ENCODE peak calls at places on chromosomes 4 and X, in four cellular contexts. K is kidney, O is transverse colon, T is lower leg skin. F is an unnamed sample.
A peak's percentile ranks its signal among the peaks of the same experiment; 100 is the strongest.

GRCh38 chr4:47741200-47741599 is 96.7 kb downstream of the CORIN start:
- DNase-seq in K (no peak), O (no peak), T (no peak), F (peak; percentile 82)

GRCh38 chrX:77426811-77427210 is 20.4 kb upstream of the FGF16 start:
- DNase-seq in K (no peak), O (no peak), T (no peak), F (peak; percentile 68)

GRCh38 chr4:74125072-74125471 is 26.1 kb upstream of the CXCL2 start:
- DNase-seq in K (no peak), O (no peak), T (no peak), F (no peak)

GRCh38 chrX:137072396-137072795 is 38.6 kb upstream of the GPR101 start:
- DNase-seq in K (no peak), O (no peak), T (no peak), F (no peak)

GRCh38 chr4:26522478-26522877 is 32.2 kb upstream of the CCKAR start:
- DNase-seq in K (no peak), O (no peak), T (no peak), F (peak; percentile 66)

GRCh38 chr4:147732516-147733193 is 767 bp downstream of the ARHGAP10 start:
- DNase-seq in K (peak; percentile 85), O (peak; percentile 11), T (no peak), F (peak; percentile 35)

GRCh38 chr4:143667461-143667860 is 33.0 kb downstream of the FREM3 start:
- DNase-seq in K (no peak), O (no peak), T (peak; percentile 48), F (peak; percentile 88)

GRCh38 chr4:123659759-123660158 is 263.2 kb downstream of the SPRY1 start:
- DNase-seq in K (no peak), O (no peak), T (no peak), F (peak; percentile 12)

GRCh38 chrX:45668686-45669443 is 468.2 kb upstream of the DIPK2B start:
- DNase-seq in K (no peak), O (no peak), T (no peak), F (peak; percentile 98)

GRCh38 chr4:25223770-25224375 is 10.0 kb upstream of the PI4K2B start:
- DNase-seq in K (no peak), O (no peak), T (no peak), F (peak; percentile 48)

GRCh38 chr4:152106113-152106763 is 345.4 kb upstream of the GATB start:
- DNase-seq in K (peak; percentile 84), O (peak; percentile 57), T (peak; percentile 86), F (peak; percentile 98)

GRCh38 chr4:143184217-143184502 is 557 bp upstream of the USP38 start:
- DNase-seq in K (no peak), O (no peak), T (no peak), F (no peak)

GRCh38 chr4:127113852-127114362 is 518.9 kb upstream of the INTU start:
- DNase-seq in K (no peak), O (no peak), T (no peak), F (no peak)

GRCh38 chrX:2513120-2513664 is 12.4 kb upstream of the DHRSX start:
- DNase-seq in K (no peak), O (no peak), T (no peak), F (no peak)

GRCh38 chr4:102693266-102693850 is 67.4 kb downstream of the MANBA start:
- DNase-seq in K (no peak), O (no peak), T (no peak), F (no peak)

GRCh38 chrX:123739474-123739873 is 6.6 kb upstream of the THOC2 start:
- DNase-seq in K (no peak), O (no peak), T (no peak), F (no peak)

GRCh38 chr4:24748023-24748422 is 47.4 kb upstream of the SOD3 start:
- DNase-seq in K (no peak), O (no peak), T (no peak), F (no peak)

GRCh38 chr4:31107362-31107761 is 387.2 kb downstream of the PCDH7 start:
- DNase-seq in K (no peak), O (no peak), T (no peak), F (no peak)

GRCh38 chrX:119410027-119410819 is 11.1 kb downstream of the SLC25A43 start:
- DNase-seq in K (no peak), O (peak; percentile 80), T (peak; percentile 32), F (peak; percentile 93)

GRCh38 chr4:21134994-21135393 is 434.7 kb downstream of the PACRGL start:
- DNase-seq in K (no peak), O (no peak), T (no peak), F (peak; percentile 31)

GRCh38 chr4:70110917-70111316 is 43.1 kb upstream of the PRR27 start:
- DNase-seq in K (no peak), O (no peak), T (no peak), F (no peak)

GRCh38 chrX:39508300-39508692 is 589.5 kb downstream of the BCOR start:
- DNase-seq in K (no peak), O (no peak), T (no peak), F (no peak)

GRCh38 chrX:78119521-78120227 is 15.6 kb downstream of the PGK1 start:
- DNase-seq in K (no peak), O (no peak), T (no peak), F (no peak)

GRCh38 chr4:176792348-176793059 is at the start of gene VEGFC:
- DNase-seq in K (peak; percentile 75), O (peak; percentile 24), T (peak; percentile 32), F (peak; percentile 70)

GRCh38 chrX:11261260-11261659 is 32.0 kb upstream of the AMELX start:
- DNase-seq in K (no peak), O (no peak), T (no peak), F (peak; percentile 76)

GRCh38 chr4:65668201-65669007 is 1.9 kb downstream of the EPHA5 start:
- DNase-seq in K (peak; percentile 64), O (no peak), T (peak; percentile 28), F (peak; percentile 16)

GRCh38 chr4:102809691-102810090 is 17.7 kb downstream of the UBE2D3 start:
- DNase-seq in K (no peak), O (no peak), T (no peak), F (peak; percentile 58)

GRCh38 chr4:76950052-76950845 is 697 bp downstream of the SEPTIN11 start:
- DNase-seq in K (peak; percentile 87), O (peak; percentile 85), T (peak; percentile 36), F (peak; percentile 48)

GRCh38 chr4:8461086-8461485 is 20.5 kb downstream of the TRMT44 start:
- DNase-seq in K (no peak), O (no peak), T (no peak), F (no peak)

GRCh38 chrX:24259544-24260240 is 54.2 kb downstream of the SUPT20HL2 start:
- DNase-seq in K (no peak), O (peak; percentile 26), T (peak; percentile 25), F (peak; percentile 82)

GRCh38 chrX:30702736-30703135 is 49.5 kb downstream of the GK start:
- DNase-seq in K (no peak), O (no peak), T (no peak), F (peak; percentile 67)

GRCh38 chrX:45803383-45803921 is 602.8 kb upstream of the DIPK2B start:
- DNase-seq in K (no peak), O (no peak), T (no peak), F (peak; percentile 97)

GRCh38 chr4:126761947-126762650 is 870.7 kb upstream of the INTU start:
- DNase-seq in K (no peak), O (no peak), T (no peak), F (no peak)

GRCh38 chr4:151034829-151035228 is 19.7 kb upstream of the LRBA start:
- DNase-seq in K (no peak), O (no peak), T (no peak), F (no peak)

GRCh38 chrX:112760697-112761096 is 79.9 kb downstream of the AMOT start:
- DNase-seq in K (no peak), O (no peak), T (no peak), F (peak; percentile 7)

GRCh38 chr4:37157403-37158167 is 87.0 kb upstream of the NWD2 start:
- DNase-seq in K (no peak), O (no peak), T (no peak), F (no peak)

GRCh38 chr4:8665406-8666360 is 73.1 kb downstream of the CPZ start:
- DNase-seq in K (peak; percentile 34), O (no peak), T (no peak), F (no peak)

GRCh38 chr4:184232212-184232611 is 14.5 kb upstream of the ENPP6 start:
- DNase-seq in K (no peak), O (no peak), T (no peak), F (no peak)

GRCh38 chr4:122341906-122342305 is 36.9 kb upstream of the ADAD1 start:
- DNase-seq in K (no peak), O (no peak), T (no peak), F (peak; percentile 72)

GRCh38 chrX:134548257-134548732 is 88.3 kb downstream of the HPRT1 start:
- DNase-seq in K (no peak), O (no peak), T (no peak), F (peak; percentile 39)
- H3K4me3 ChIP-seq in K (peak overlapping the region; percentile 70), O (peak overlapping the region; percentile 37), T (no peak overlapping the region), F (peak overlapping the region; percentile 65)

GRCh38 chrX:110008001-110008635 is 5.2 kb downstream of the TMEM164 start:
- DNase-seq in K (no peak), O (no peak), T (no peak), F (no peak)
- H3K4me3 ChIP-seq in K (no peak overlapping the region), O (no peak overlapping the region), T (no peak overlapping the region), F (no peak overlapping the region)

GRCh38 chr4:39442910-39443480 is 15.7 kb downstream of the RPL9 start:
- DNase-seq in K (no peak), O (no peak), T (no peak), F (no peak)
- H3K4me3 ChIP-seq in K (no peak overlapping the region), O (no peak overlapping the region), T (no peak overlapping the region), F (no peak overlapping the region)

GRCh38 chrX:41470706-41471105 is 23.6 kb downstream of the NYX start:
- DNase-seq in K (peak; percentile 16), O (no peak), T (no peak), F (no peak)
- H3K4me3 ChIP-seq in K (no peak overlapping the region), O (no peak overlapping the region), T (no peak overlapping the region), F (no peak overlapping the region)

GRCh38 chrX:9312922-9313867 is 151.7 kb upstream of the TBL1X start:
- DNase-seq in K (no peak), O (peak; percentile 67), T (peak; percentile 13), F (no peak)
- H3K4me3 ChIP-seq in K (no peak overlapping the region), O (no peak overlapping the region), T (no peak overlapping the region), F (no peak overlapping the region)

GRCh38 chrX:109498434-109498833 is 16.5 kb upstream of the GUCY2F start:
- DNase-seq in K (no peak), O (no peak), T (no peak), F (no peak)
- H3K4me3 ChIP-seq in K (no peak overlapping the region), O (no peak overlapping the region), T (no peak overlapping the region), F (no peak overlapping the region)

DNA sequence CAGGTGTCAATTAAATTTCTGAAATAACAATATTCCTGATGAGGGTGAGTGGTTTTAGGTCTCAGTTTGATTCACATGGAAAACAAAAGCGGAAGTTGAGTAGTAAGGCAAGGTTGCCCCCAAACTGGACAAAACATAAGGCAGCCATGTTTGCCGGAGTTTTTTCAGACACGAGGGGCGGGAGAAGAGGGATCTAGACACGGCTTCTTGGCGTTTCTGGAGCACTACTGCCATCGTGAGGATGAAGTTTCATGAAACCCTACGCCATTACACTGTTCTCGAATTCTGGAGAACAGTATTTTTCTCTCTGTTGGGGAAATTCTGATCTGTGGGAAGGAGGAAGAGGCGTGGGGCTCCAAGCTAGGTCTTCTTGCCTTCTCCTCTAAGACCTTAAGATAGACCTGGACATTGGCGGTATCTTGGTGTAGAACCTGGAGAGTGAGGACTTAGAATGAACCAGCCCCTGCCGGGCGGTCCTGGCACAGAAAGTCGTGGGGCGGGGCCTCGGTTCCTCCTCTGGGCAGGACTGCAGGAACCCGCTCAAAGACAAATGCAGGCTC is 160.3 kb downstream of the OR13H1 start:
- DNase-seq in K (peak; percentile 91), O (peak; percentile 93), T (no peak), F (peak; percentile 84)
- H3K4me3 ChIP-seq in K (no peak overlapping the region), O (no peak overlapping the region), T (no peak overlapping the region), F (peak overlapping the region; percentile 43)

GRCh38 chrX:1327651-1328304 is 8.8 kb upstream of the IL3RA start:
- DNase-seq in K (peak; percentile 54), O (no peak), T (no peak), F (no peak)
- H3K4me3 ChIP-seq in K (no peak overlapping the region), O (no peak overlapping the region), T (no peak overlapping the region), F (no peak overlapping the region)